ENCODE peak calls at places on chromosomes 7 and 10, in eight cellular contexts. U, F, L, P, C, D, M and K are unnamed samples.

GRCh38 chr7:6628045-6628444 is 9.1 kb upstream of the ZNF316 start:
- DNase-seq in F (no peak), D (no peak), U (no peak), P (no peak), L (no peak), C (no peak), M (no peak), K (no peak)

GRCh38 chr10:71868192-71868697 is 17.2 kb upstream of the PSAP start:
- DNase-seq in L (peak; percentile 25), U (peak; percentile 82), C (no peak), P (peak; percentile 83), M (peak; percentile 29), F (no peak), D (peak; percentile 88), K (peak; percentile 62)

GRCh38 chr10:115028419-115028818 is 64.7 kb upstream of the ATRNL1 start:
- DNase-seq in M (no peak), P (no peak), D (no peak), F (no peak), C (no peak), L (no peak), U (no peak), K (no peak)

GRCh38 chr7:64879097-64879730 is 23.9 kb upstream of the ZNF273 start:
- DNase-seq in L (no peak), F (no peak), M (no peak), D (no peak), P (no peak), U (no peak), C (no peak), K (no peak)

GRCh38 chr7:41297167-41297566 is 405.7 kb downstream of the INHBA start:
- DNase-seq in F (no peak), D (no peak), M (no peak), U (no peak), L (no peak), C (no peak), P (no peak), K (no peak)

GRCh38 chr7:116541951-116542350 is 17.1 kb downstream of the CAV1 start:
- DNase-seq in P (no peak), M (no peak), D (no peak), L (no peak), F (no peak), U (no peak), C (no peak), K (no peak)

GRCh38 chr7:35647171-35647574 is 47.8 kb downstream of the HERPUD2 start:
- DNase-seq in D (no peak), U (no peak), M (no peak), C (peak; percentile 49), F (no peak), P (no peak), L (no peak), K (no peak)

GRCh38 chr7:31856366-31856765 is 169.4 kb downstream of the PPP1R17 start:
- DNase-seq in P (no peak), M (no peak), L (no peak), F (no peak), C (no peak), U (no peak), D (no peak), K (no peak)

DNA sequence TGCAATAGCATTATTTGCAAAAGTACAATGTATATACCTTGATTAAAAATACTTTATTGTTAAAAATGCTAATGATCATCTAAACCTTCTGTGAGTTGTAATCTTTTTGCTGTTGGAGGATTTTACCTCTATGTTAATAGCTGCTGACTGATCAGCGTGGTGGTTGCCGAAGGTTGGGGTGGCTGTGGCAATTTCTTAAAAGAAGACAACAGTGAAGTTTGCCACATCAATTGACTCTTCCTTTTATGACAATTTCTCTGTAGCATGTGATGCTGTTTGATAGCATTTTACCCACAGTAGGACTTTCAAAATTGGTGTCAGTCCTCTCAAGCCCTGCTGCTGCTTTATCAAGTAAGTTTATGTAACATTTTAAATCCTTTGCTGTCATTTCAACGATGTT is 16.9 kb upstream of the ENTPD1 start:
- DNase-seq in P (no peak), D (no peak), C (no peak), L (no peak), U (no peak), F (no peak), M (no peak), K (no peak)
- H3K4me1 ChIP-seq in P (peaks cover 27% of the 10 kb centered on the region), D (no peaks in the 10 kb centered on the region), C (peaks cover 11% of the 10 kb centered on the region), L (no peaks in the 10 kb centered on the region), U (peaks cover 4% of the 10 kb centered on the region), F (no peaks in the 10 kb centered on the region), M (peaks cover 29% of the 10 kb centered on the region), K (no peaks in the 10 kb centered on the region)

DNA sequence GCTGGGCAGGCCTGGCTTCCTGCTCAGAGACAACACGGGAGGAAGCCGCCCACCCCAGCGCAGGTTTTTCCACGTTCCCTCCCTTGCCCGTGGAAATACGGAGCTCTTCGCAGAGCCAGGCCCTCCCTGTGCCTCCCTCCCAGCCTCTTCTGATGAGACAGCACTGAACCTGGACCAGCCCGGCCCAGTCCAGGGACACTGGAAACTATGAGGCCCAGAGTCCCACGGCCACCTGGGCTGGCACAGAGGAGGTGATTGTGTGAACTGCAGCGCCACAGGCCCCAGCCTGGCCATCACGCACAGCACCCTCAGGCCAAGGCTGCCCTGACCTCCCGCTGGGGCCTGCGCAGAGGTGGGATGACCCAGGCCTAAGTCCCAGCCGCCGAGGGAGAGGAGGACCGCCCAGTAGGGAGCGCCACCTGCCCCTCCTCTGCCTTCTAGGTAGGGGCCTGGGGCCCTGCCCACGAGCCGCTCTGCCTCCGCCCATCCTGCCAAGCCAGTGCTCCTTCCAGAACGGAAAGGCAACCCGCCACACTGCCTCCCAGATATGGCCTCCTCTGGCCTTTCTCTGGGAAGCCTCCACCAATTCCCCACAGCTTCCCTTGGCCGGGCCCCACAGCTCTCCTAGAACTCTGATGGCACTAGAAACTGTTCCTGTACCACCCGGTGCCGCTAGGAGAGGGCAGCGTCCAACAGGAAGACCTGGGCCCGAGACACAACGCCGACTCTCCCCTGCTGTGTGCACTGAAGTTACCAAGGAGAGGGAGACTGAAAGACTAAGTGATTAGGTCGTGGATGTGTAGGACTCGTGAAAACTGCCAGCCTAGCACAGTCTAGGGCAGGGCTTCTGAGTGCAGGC is 57.2 kb downstream of the PROSER2 start:
- DNase-seq in M (no peak), F (no peak), P (no peak), C (no peak), L (no peak), U (peak; percentile 71), D (no peak), K (no peak)
- TF ChIP-seq CTCF in M (no peak), F (no peak), P (no peak), C (no peak), L (no peak), U (no peak), D (no peak), K (no peak)

GRCh38 chr7:158495780-158496179 is 91.8 kb downstream of the PTPRN2 start:
- DNase-seq in U (no peak), M (no peak), C (no peak), P (no peak), D (no peak), F (no peak), L (peak; percentile 85), K (no peak)

GRCh38 chr7:158494162-158494586 is 93.4 kb downstream of the PTPRN2 start:
- DNase-seq in L (no peak), M (no peak), F (no peak), C (no peak), D (no peak), U (no peak), P (no peak), K (no peak)

GRCh38 chr7:158492372-158492771 is 95.3 kb downstream of the PTPRN2 start:
- DNase-seq in D (no peak), M (no peak), C (no peak), F (no peak), L (no peak), U (no peak), P (no peak), K (no peak)

GRCh38 chr7:158495256-158495655 is 92.4 kb downstream of the PTPRN2 start:
- DNase-seq in F (no peak), U (no peak), L (no peak), C (no peak), M (no peak), D (no peak), P (no peak), K (no peak)

DNA sequence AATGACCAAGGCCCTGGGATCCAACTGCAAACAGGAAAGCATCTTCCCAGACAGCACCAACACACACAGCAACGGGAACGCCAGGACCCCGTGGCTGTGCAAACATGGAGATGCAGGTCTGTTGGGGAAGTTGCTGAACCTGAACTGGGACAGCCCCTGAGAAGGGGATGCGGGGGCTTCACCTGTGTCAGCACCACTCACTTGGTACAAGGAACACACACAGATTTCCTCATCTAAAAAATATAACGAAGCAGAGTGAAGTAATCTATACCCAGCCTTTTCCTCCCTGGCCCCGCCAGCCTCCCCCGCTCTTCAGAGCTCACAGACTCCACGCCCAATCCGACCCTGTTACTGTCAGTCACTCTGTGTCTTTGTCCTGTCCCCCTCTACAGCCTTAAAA is 93.0 kb downstream of the PTPRN2 start:
- DNase-seq in D (no peak), F (no peak), U (no peak), L (no peak), C (no peak), M (no peak), P (no peak), K (no peak)
- H3K4me3 ChIP-seq in D (no peak overlapping the region), F (no peak overlapping the region), U (no peak overlapping the region), L (no peak overlapping the region), C (no peak overlapping the region), M (no peak overlapping the region), P (no peak overlapping the region), K (no peak overlapping the region)

GRCh38 chr10:132518572-132519381 is 18.8 kb upstream of the INPP5A start:
- DNase-seq in F (no peak), U (peak; percentile 93), D (no peak), P (peak; percentile 87), L (no peak), C (peak; percentile 94), M (peak; percentile 86), K (peak; percentile 92)

GRCh38 chr10:132516771-132517725 is 20.5 kb upstream of the INPP5A start:
- DNase-seq in M (peak; percentile 94), D (peak; percentile 96), U (peak; percentile 99), C (peak; percentile 86), P (peak; percentile 94), F (no peak), L (peak; percentile 59), K (peak; percentile 81)

GRCh38 chr10:132514841-132515521 is 22.6 kb upstream of the INPP5A start:
- DNase-seq in U (peak; percentile 69), P (peak; percentile 21), F (no peak), M (no peak), C (peak; percentile 24), D (no peak), L (no peak), K (no peak)

GRCh38 chr10:132517951-132518521 is 19.6 kb upstream of the INPP5A start:
- DNase-seq in M (no peak), C (peak; percentile 16), D (no peak), L (no peak), U (peak; percentile 82), P (peak; percentile 26), F (no peak), K (no peak)

DNA sequence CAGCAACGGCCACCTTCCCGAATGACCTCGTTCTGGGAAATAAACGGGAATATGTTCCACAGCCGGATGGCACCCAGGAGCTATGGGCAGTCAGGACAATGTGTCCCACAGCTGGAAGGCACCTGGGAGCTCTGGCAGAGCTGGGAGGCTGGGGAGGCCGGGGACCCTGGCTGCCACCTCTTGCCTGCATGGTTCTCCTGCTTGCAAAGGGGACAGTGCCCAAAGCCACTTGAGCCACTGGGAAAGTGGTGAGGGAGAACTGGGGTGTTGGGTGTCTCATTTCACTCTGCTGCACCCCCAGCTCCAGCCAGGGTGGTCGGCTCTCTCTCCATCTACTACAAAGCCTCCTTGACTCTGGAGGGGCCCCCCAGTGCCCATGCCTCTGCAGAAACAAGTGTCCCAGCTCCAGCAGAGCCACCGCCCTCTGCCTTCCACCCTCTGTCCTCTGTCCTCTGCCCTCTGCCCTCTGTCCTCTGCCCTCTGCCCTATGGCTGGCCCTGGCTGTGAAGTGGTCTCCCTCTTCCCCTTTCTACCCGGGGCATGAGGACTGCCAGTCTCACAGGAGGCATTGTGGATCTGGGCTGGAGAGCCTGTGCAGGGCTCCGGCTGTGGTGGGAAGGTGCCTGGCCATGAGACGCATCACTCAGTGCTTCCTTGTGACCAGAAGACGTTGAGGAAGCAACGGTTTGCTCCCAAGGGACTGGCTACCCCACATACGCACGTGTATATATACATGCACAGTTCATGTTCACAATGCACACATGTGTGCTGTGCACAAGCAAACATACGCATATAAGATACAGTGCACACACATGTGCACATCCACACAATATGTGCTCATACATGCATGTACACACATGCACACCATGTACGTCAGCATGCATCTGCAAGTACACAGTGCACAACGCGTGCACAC is 21.5 kb upstream of the INPP5A start:
- DNase-seq in D (no peak), F (no peak), C (peak; percentile 17), U (peak; percentile 65), P (peak; percentile 21), L (no peak), M (no peak), K (no peak)
- H3K4me1 ChIP-seq in D (peaks cover 47% of the 10 kb centered on the region), F (no peaks in the 10 kb centered on the region), C (peaks cover 60% of the 10 kb centered on the region), U (peaks cover 41% of the 10 kb centered on the region), P (peaks cover 55% of the 10 kb centered on the region), L (peaks cover 12% of the 10 kb centered on the region), M (peaks cover 79% of the 10 kb centered on the region), K (peaks cover 27% of the 10 kb centered on the region)